ENCODE peak calls at places on chromosomes 12 and 14, in five cellular contexts. B, F, E, H and U are unnamed samples.

GRCh38 chr14:55800443-55800842 is 220.4 kb downstream of the KTN1 start:
- DNase-seq in B (no peak), F (no peak), E (no peak), H (no peak), U (no peak)

GRCh38 chr14:104039214-104039613 is 46.3 kb upstream of the ASPG start:
- DNase-seq in B (no peak), F (no peak), E (no peak), H (no peak), U (no peak)

GRCh38 chr14:104732355-104732804 is 8.4 kb downstream of the ADSS1 start:
- DNase-seq in B (peak; percentile 76), F (no peak), E (no peak), H (no peak), U (no peak)

GRCh38 chr14:90567991-90568390 is 171.2 kb downstream of the CALM1 start:
- DNase-seq in B (no peak), F (no peak), E (no peak), H (no peak), U (no peak)

GRCh38 chr14:69776875-69777453 is 10.0 kb downstream of the SRSF5 start:
- DNase-seq in B (no peak), F (no peak), E (no peak), H (no peak), U (no peak)

GRCh38 chr12:54195736-54196347 is 7.1 kb upstream of the SMUG1 start:
- DNase-seq in B (no peak), F (peak; percentile 72), E (no peak), H (peak; percentile 65), U (no peak)

GRCh38 chr12:9113296-9113986 is 2.3 kb downstream of the A2M start:
- DNase-seq in B (no peak), F (no peak), E (no peak), H (no peak), U (no peak)

GRCh38 chr14:51328089-51328941 is 88.3 kb downstream of the TMX1 start:
- DNase-seq in B (no peak), F (peak; percentile 59), E (no peak), H (no peak), U (no peak)

GRCh38 chr14:89384023-89384422 is 33.0 kb downstream of the FOXN3 start:
- DNase-seq in B (no peak), F (no peak), E (no peak), H (no peak), U (no peak)

GRCh38 chr12:88187571-88187970 is 45.5 kb downstream of the TMTC3 start:
- DNase-seq in B (no peak), F (no peak), E (no peak), H (no peak), U (no peak)

GRCh38 chr14:96040836-96041371 is 1.7 kb downstream of the C14orf132 start:
- DNase-seq in B (no peak), F (peak; percentile 13), E (no peak), H (no peak), U (no peak)

GRCh38 chr12:109545826-109546225 is 27.5 kb downstream of the MMAB start:
- DNase-seq in B (no peak), F (no peak), E (no peak), H (no peak), U (no peak)

GRCh38 chr12:129503802-129504201 is 400.0 kb downstream of the TMEM132D start:
- DNase-seq in B (no peak), F (no peak), E (no peak), H (no peak), U (no peak)

GRCh38 chr12:124686001-124686884 is 118.8 kb upstream of the NCOR2 start:
- DNase-seq in B (peak; percentile 65), F (peak; percentile 57), E (no peak), H (no peak), U (no peak)

GRCh38 chr12:89212339-89212771 is 139.9 kb downstream of the DUSP6 start:
- DNase-seq in B (no peak), F (peak; percentile 78), E (no peak), H (no peak), U (no peak)

GRCh38 chr12:55706840-55707671 is 648 bp downstream of the ITGA7 start:
- DNase-seq in B (no peak), F (no peak), E (no peak), H (peak; percentile 37), U (no peak)

GRCh38 chr14:29937116-29937515 is 9.5 kb upstream of the PRKD1 start:
- DNase-seq in B (peak; percentile 34), F (peak; percentile 19), E (no peak), H (no peak), U (no peak)

GRCh38 chr12:6534158-6534913 is at the start of gene GAPDH:
- DNase-seq in B (peak; percentile 89), F (peak; percentile 97), E (peak; percentile 77), H (peak; percentile 87), U (peak; percentile 77)

GRCh38 chr14:64522591-64523355 is 17.8 kb upstream of the HSPA2 start:
- DNase-seq in B (no peak), F (no peak), E (no peak), H (no peak), U (no peak)